ENCODE peak calls at places on chromosomes 2 and 18, in eight cellular contexts. S is A549, Y is Daoy, G is activated gamma-delta T cell treated with Interleukin-2 at 50 U/mL for 16 hours, B is fibroblast of pulmonary artery, E is MV-4-11, W is tibial artery, T is HT-29. Z is an unnamed sample.

GRCh38 chr18:23542471-23542870 is 39.2 kb downstream of the RMC1 start:
- DNase-seq in S (no peak), Y (no peak), G (no peak), B (no peak), E (peak; percentile 33), W (no peak), T (no peak), Z (no peak)

GRCh38 chr2:229375241-229375640 is 104.2 kb upstream of the PID1 start:
- DNase-seq in S (no peak), Y (no peak), G (no peak), B (peak; percentile 21), E (no peak), W (no peak), T (no peak), Z (no peak)

GRCh38 chr18:12679183-12679786 is 21.4 kb upstream of the SPIRE1 start:
- DNase-seq in S (no peak), Y (peak; percentile 28), G (no peak), B (peak; percentile 60), E (peak; percentile 38), W (peak; percentile 65), T (peak; percentile 62), Z (no peak)

GRCh38 chr2:103615706-103616105 is 853.9 kb downstream of the TMEM182 start:
- DNase-seq in S (no peak), Y (no peak), G (no peak), B (no peak), E (no peak), W (no peak), T (no peak), Z (no peak)

GRCh38 chr2:207252979-207253640 is 87.4 kb upstream of the KLF7 start:
- DNase-seq in S (peak; percentile 32), Y (no peak), G (no peak), B (no peak), E (no peak), W (no peak), T (no peak), Z (no peak)

GRCh38 chr18:8990276-8991031 is 112.0 kb upstream of the NDUFV2 start:
- DNase-seq in S (no peak), Y (no peak), G (no peak), B (no peak), E (no peak), W (no peak), T (no peak), Z (no peak)

GRCh38 chr2:229407170-229407569 is 136.1 kb upstream of the PID1 start:
- DNase-seq in S (peak; percentile 90), Y (peak; percentile 72), G (no peak), B (peak; percentile 99), E (no peak), W (peak; percentile 85), T (peak; percentile 42), Z (peak; percentile 49)

GRCh38 chr18:24402209-24402785 is 4.7 kb upstream of the OSBPL1A start:
- DNase-seq in S (no peak), Y (no peak), G (no peak), B (no peak), E (peak; percentile 21), W (no peak), T (no peak), Z (no peak)

GRCh38 chr2:86487062-86487461 is 45.9 kb downstream of the KDM3A start:
- DNase-seq in S (peak; percentile 18), Y (no peak), G (no peak), B (no peak), E (no peak), W (no peak), T (no peak), Z (no peak)

GRCh38 chr18:34773961-34774754 is 64.1 kb downstream of the DTNA start:
- DNase-seq in S (no peak), Y (peak; percentile 57), G (no peak), B (peak; percentile 47), E (no peak), W (peak; percentile 23), T (no peak), Z (no peak)

GRCh38 chr18:58887613-58887963 is 22.9 kb downstream of the ZNF532 start:
- DNase-seq in S (no peak), Y (peak; percentile 94), G (no peak), B (peak; percentile 79), E (peak; percentile 98), W (peak; percentile 77), T (no peak), Z (no peak)

GRCh38 chr2:44635725-44636124 is 274.0 kb downstream of the CAMKMT start:
- DNase-seq in S (no peak), Y (no peak), G (no peak), B (no peak), E (no peak), W (no peak), T (no peak), Z (no peak)

GRCh38 chr18:33751613-33752221 is 173.7 kb downstream of the ASXL3 start:
- DNase-seq in S (peak; percentile 7), Y (no peak), G (no peak), B (peak; percentile 43), E (peak; percentile 7), W (no peak), T (no peak), Z (no peak)

GRCh38 chr18:42649636-42650035 is 465.8 kb downstream of the RIT2 start:
- DNase-seq in S (no peak), Y (no peak), G (no peak), B (peak; percentile 86), E (no peak), W (no peak), T (no peak), Z (no peak)

GRCh38 chr2:96142217-96143113 is 2.8 kb downstream of the DUSP2 start:
- DNase-seq in S (no peak), Y (peak; percentile 28), G (peak; percentile 66), B (no peak), E (no peak), W (no peak), T (no peak), Z (peak; percentile 22)

GRCh38 chr18:9926223-9926894 is 12.5 kb downstream of the VAPA start:
- DNase-seq in S (no peak), Y (no peak), G (no peak), B (no peak), E (no peak), W (no peak), T (no peak), Z (no peak)

GRCh38 chr2:237264480-237265219 is 149.3 kb downstream of the COL6A3 start:
- DNase-seq in S (no peak), Y (peak; percentile 96), G (no peak), B (peak; percentile 68), E (no peak), W (peak; percentile 55), T (no peak), Z (no peak)

GRCh38 chr2:68548396-68548795 is 81.0 kb downstream of the APLF start:
- DNase-seq in S (no peak), Y (no peak), G (no peak), B (peak; percentile 55), E (no peak), W (no peak), T (no peak), Z (no peak)

GRCh38 chr2:160208662-160209229 is 8.7 kb upstream of the ITGB6 start:
- DNase-seq in S (no peak), Y (no peak), G (no peak), B (no peak), E (no peak), W (no peak), T (no peak), Z (no peak)

GRCh38 chr2:190864375-190864774 is 16.2 kb upstream of the GLS start:
- DNase-seq in S (no peak), Y (no peak), G (no peak), B (peak; percentile 49), E (no peak), W (no peak), T (no peak), Z (no peak)

GRCh38 chr18:74654637-74655036 is 57.0 kb downstream of the ZNF407 start:
- DNase-seq in S (peak; percentile 1), Y (no peak), G (no peak), B (peak; percentile 58), E (no peak), W (no peak), T (no peak), Z (no peak)

GRCh38 chr18:54020346-54020745 is 204.1 kb downstream of the MBD2 start:
- DNase-seq in S (no peak), Y (no peak), G (no peak), B (no peak), E (no peak), W (no peak), T (no peak), Z (no peak)

GRCh38 chr18:21194871-21195771 is 46.9 kb upstream of the GREB1L start:
- DNase-seq in S (peak; percentile 29), Y (peak; percentile 11), G (no peak), B (peak; percentile 68), E (peak; percentile 43), W (no peak), T (peak; percentile 29), Z (peak; percentile 24)

GRCh38 chr18:2903006-2903405 is 56.2 kb downstream of the EMILIN2 start:
- DNase-seq in S (no peak), Y (peak; percentile 42), G (no peak), B (peak; percentile 75), E (no peak), W (peak; percentile 68), T (no peak), Z (no peak)